ENCODE peak calls at places on chromosomes 3 and 15, in nine cellular contexts. One of them, this sample, is unnamed.

GRCh38 chr15:70149667-70150404 is 52.1 kb upstream of the TLE3 start:
- DNase-seq in memory B cell: no peak
- DNase-seq in left lobe of liver: no peak
- DNase-seq in NCI-H1694: no peak
- DNase-seq in lower leg skin: no peak
- DNase-seq in AG04450: peak
- DNase-seq in stimulated activated naive B cell treated with anti-CD40 and anti-IgM and Interleukin-4, amounts not matched to agents 10 μg/mL and 1 μg/mL and 100 μg/mL, for 72 hours: no peak
- DNase-seq in NCI-H1417: no peak
- DNase-seq in psoas muscle: no peak
- DNase-seq in this sample: no peak

GRCh38 chr3:138205527-138205926 is 18.4 kb downstream of the ARMC8 start:
- DNase-seq in lower leg skin: no peak
- DNase-seq in NCI-H1694: no peak
- DNase-seq in stimulated activated naive B cell treated with anti-CD40 and anti-IgM and Interleukin-4, amounts not matched to agents 10 μg/mL and 1 μg/mL and 100 μg/mL, for 72 hours: no peak
- DNase-seq in AG04450: no peak
- DNase-seq in NCI-H1417: no peak
- DNase-seq in left lobe of liver: no peak
- DNase-seq in psoas muscle: no peak
- DNase-seq in memory B cell: no peak
- DNase-seq in this sample: no peak

GRCh38 chr15:70533931-70534742 is 229.2 kb downstream of the UACA start:
- DNase-seq in stimulated activated naive B cell treated with anti-CD40 and anti-IgM and Interleukin-4, amounts not matched to agents 10 μg/mL and 1 μg/mL and 100 μg/mL, for 72 hours: no peak
- DNase-seq in lower leg skin: no peak
- DNase-seq in left lobe of liver: no peak
- DNase-seq in memory B cell: no peak
- DNase-seq in NCI-H1417: no peak
- DNase-seq in AG04450: no peak
- DNase-seq in psoas muscle: no peak
- DNase-seq in NCI-H1694: no peak
- DNase-seq in this sample: no peak

GRCh38 chr3:59016930-59017616 is 32.8 kb downstream of the CFAP20DC start:
- DNase-seq in NCI-H1417: no peak
- DNase-seq in AG04450: no peak
- DNase-seq in memory B cell: no peak
- DNase-seq in psoas muscle: no peak
- DNase-seq in stimulated activated naive B cell treated with anti-CD40 and anti-IgM and Interleukin-4, amounts not matched to agents 10 μg/mL and 1 μg/mL and 100 μg/mL, for 72 hours: no peak
- DNase-seq in left lobe of liver: peak
- DNase-seq in NCI-H1694: no peak
- DNase-seq in lower leg skin: no peak
- DNase-seq in this sample: no peak

GRCh38 chr3:172387728-172388127 is 60.5 kb downstream of the GHSR start:
- DNase-seq in left lobe of liver: no peak
- DNase-seq in memory B cell: no peak
- DNase-seq in psoas muscle: no peak
- DNase-seq in AG04450: no peak
- DNase-seq in lower leg skin: no peak
- DNase-seq in NCI-H1417: no peak
- DNase-seq in NCI-H1694: no peak
- DNase-seq in stimulated activated naive B cell treated with anti-CD40 and anti-IgM and Interleukin-4, amounts not matched to agents 10 μg/mL and 1 μg/mL and 100 μg/mL, for 72 hours: no peak
- DNase-seq in this sample: no peak

GRCh38 chr15:78840661-78841060 is 29.4 kb upstream of the ADAMTS7 start:
- DNase-seq in NCI-H1694: no peak
- DNase-seq in lower leg skin: peak
- DNase-seq in psoas muscle: no peak
- DNase-seq in left lobe of liver: no peak
- DNase-seq in AG04450: no peak
- DNase-seq in stimulated activated naive B cell treated with anti-CD40 and anti-IgM and Interleukin-4, amounts not matched to agents 10 μg/mL and 1 μg/mL and 100 μg/mL, for 72 hours: peak
- DNase-seq in memory B cell: no peak
- DNase-seq in NCI-H1417: no peak
- DNase-seq in this sample: no peak

GRCh38 chr3:167032267-167032876 is 347.7 kb downstream of the ZBBX start:
- DNase-seq in lower leg skin: no peak
- DNase-seq in memory B cell: no peak
- DNase-seq in left lobe of liver: no peak
- DNase-seq in stimulated activated naive B cell treated with anti-CD40 and anti-IgM and Interleukin-4, amounts not matched to agents 10 μg/mL and 1 μg/mL and 100 μg/mL, for 72 hours: no peak
- DNase-seq in psoas muscle: no peak
- DNase-seq in NCI-H1417: peak
- DNase-seq in NCI-H1694: peak
- DNase-seq in AG04450: peak
- DNase-seq in this sample: peak

GRCh38 chr3:42406727-42407450 is 3.5 kb downstream of the LYZL4 start:
- DNase-seq in NCI-H1417: no peak
- DNase-seq in memory B cell: no peak
- DNase-seq in NCI-H1694: no peak
- DNase-seq in psoas muscle: no peak
- DNase-seq in AG04450: no peak
- DNase-seq in left lobe of liver: no peak
- DNase-seq in stimulated activated naive B cell treated with anti-CD40 and anti-IgM and Interleukin-4, amounts not matched to agents 10 μg/mL and 1 μg/mL and 100 μg/mL, for 72 hours: no peak
- DNase-seq in lower leg skin: no peak
- DNase-seq in this sample: no peak

GRCh38 chr3:186024210-186024609 is 84.7 kb downstream of the ETV5 start:
- DNase-seq in NCI-H1694: no peak
- DNase-seq in NCI-H1417: no peak
- DNase-seq in stimulated activated naive B cell treated with anti-CD40 and anti-IgM and Interleukin-4, amounts not matched to agents 10 μg/mL and 1 μg/mL and 100 μg/mL, for 72 hours: no peak
- DNase-seq in lower leg skin: peak
- DNase-seq in memory B cell: no peak
- DNase-seq in left lobe of liver: no peak
- DNase-seq in AG04450: no peak
- DNase-seq in psoas muscle: peak
- DNase-seq in this sample: no peak

GRCh38 chr3:4776980-4777581 is 202.2 kb upstream of the BHLHE40 start:
- DNase-seq in NCI-H1417: peak
- DNase-seq in AG04450: no peak
- DNase-seq in psoas muscle: no peak
- DNase-seq in memory B cell: no peak
- DNase-seq in NCI-H1694: no peak
- DNase-seq in lower leg skin: peak
- DNase-seq in left lobe of liver: no peak
- DNase-seq in stimulated activated naive B cell treated with anti-CD40 and anti-IgM and Interleukin-4, amounts not matched to agents 10 μg/mL and 1 μg/mL and 100 μg/mL, for 72 hours: peak
- DNase-seq in this sample: no peak

GRCh38 chr3:147890114-147890513 is 480.9 kb downstream of the ZIC1 start:
- DNase-seq in AG04450: no peak
- DNase-seq in left lobe of liver: no peak
- DNase-seq in NCI-H1417: no peak
- DNase-seq in psoas muscle: no peak
- DNase-seq in NCI-H1694: no peak
- DNase-seq in stimulated activated naive B cell treated with anti-CD40 and anti-IgM and Interleukin-4, amounts not matched to agents 10 μg/mL and 1 μg/mL and 100 μg/mL, for 72 hours: no peak
- DNase-seq in lower leg skin: no peak
- DNase-seq in memory B cell: no peak
- DNase-seq in this sample: no peak

GRCh38 chr15:27412413-27412812 is 441.4 kb downstream of the GABRG3 start:
- DNase-seq in psoas muscle: no peak
- DNase-seq in left lobe of liver: no peak
- DNase-seq in AG04450: no peak
- DNase-seq in NCI-H1694: no peak
- DNase-seq in stimulated activated naive B cell treated with anti-CD40 and anti-IgM and Interleukin-4, amounts not matched to agents 10 μg/mL and 1 μg/mL and 100 μg/mL, for 72 hours: no peak
- DNase-seq in NCI-H1417: peak
- DNase-seq in lower leg skin: no peak
- DNase-seq in memory B cell: no peak
- DNase-seq in this sample: peak

GRCh38 chr15:65869954-65870871 is 922 bp downstream of the RAB11A start:
- DNase-seq in memory B cell: peak
- DNase-seq in left lobe of liver: peak
- DNase-seq in NCI-H1694: no peak
- DNase-seq in NCI-H1417: peak
- DNase-seq in lower leg skin: peak
- DNase-seq in AG04450: no peak
- DNase-seq in psoas muscle: peak
- DNase-seq in stimulated activated naive B cell treated with anti-CD40 and anti-IgM and Interleukin-4, amounts not matched to agents 10 μg/mL and 1 μg/mL and 100 μg/mL, for 72 hours: peak
- DNase-seq in this sample: peak

GRCh38 chr3:45032113-45032512 is 6.0 kb downstream of the CLEC3B start:
- DNase-seq in psoas muscle: no peak
- DNase-seq in left lobe of liver: no peak
- DNase-seq in stimulated activated naive B cell treated with anti-CD40 and anti-IgM and Interleukin-4, amounts not matched to agents 10 μg/mL and 1 μg/mL and 100 μg/mL, for 72 hours: no peak
- DNase-seq in memory B cell: no peak
- DNase-seq in AG04450: no peak
- DNase-seq in NCI-H1417: no peak
- DNase-seq in NCI-H1694: no peak
- DNase-seq in lower leg skin: no peak
- DNase-seq in this sample: no peak

This sample was measured in NCI-H345.